ENCODE peak calls at places on chromosomes 4 and X, in five cellular contexts. S is AG04450, O is HFFc6, R is sigmoid colon, Y is B cell. I is an unnamed sample.

GRCh38 chr4:95232358-95233156 is 316.2 kb downstream of the UNC5C start:
- DNase-seq in Y (no peak), O (no peak), R (no peak), S (no peak), I (no peak)

GRCh38 chr4:40506066-40506465 is 123.6 kb downstream of the RBM47 start:
- DNase-seq in S (no peak), R (no peak), Y (no peak), O (no peak), I (no peak)

GRCh38 chr4:130985371-130985770 is 1889.4 kb downstream of the C4orf33 start:
- DNase-seq in O (no peak), R (no peak), Y (no peak), S (no peak), I (no peak)

GRCh38 chr4:128403586-128403985 is 116.0 kb upstream of the PGRMC2 start:
- DNase-seq in R (no peak), Y (no peak), O (no peak), S (no peak), I (no peak)

GRCh38 chrX:64850371-64851082 is 125.7 kb downstream of the ZC4H2 start:
- DNase-seq in O (no peak), S (no peak), Y (no peak), R (no peak), I (no peak)

GRCh38 chrX:30949554-30949953 is 60.5 kb upstream of the TAB3 start:
- DNase-seq in R (no peak), S (no peak), O (no peak), Y (no peak), I (no peak)

GRCh38 chrX:331145-331771 is 12.7 kb upstream of the GTPBP6 start:
- DNase-seq in R (peak; percentile 62), O (no peak), Y (peak; percentile 37), S (no peak), I (peak; percentile 40)

GRCh38 chr4:82519072-82519471 is 42.7 kb downstream of the TMEM150C start:
- DNase-seq in Y (no peak), R (no peak), O (no peak), S (no peak), I (no peak)

GRCh38 chrX:28058906-28059305 is 77.7 kb upstream of the DCAF8L1 start:
- DNase-seq in S (peak; percentile 1), Y (no peak), R (no peak), O (no peak), I (no peak)

GRCh38 chr4:174996079-174996478 is 77.9 kb downstream of the ADAM29 start:
- DNase-seq in S (no peak), R (no peak), O (no peak), Y (no peak), I (no peak)

GRCh38 chrX:118499295-118499694 is 3.7 kb downstream of the DOCK11 start:
- DNase-seq in R (no peak), O (no peak), Y (no peak), S (no peak), I (peak; percentile 33)

GRCh38 chr4:167885872-167886271 is 206.5 kb upstream of the ANXA10 start:
- DNase-seq in R (no peak), O (no peak), Y (no peak), S (no peak), I (no peak)

GRCh38 chr4:2482693-2483092 is 13.8 kb downstream of the RNF4 start:
- DNase-seq in S (no peak), O (peak; percentile 20), R (no peak), Y (no peak), I (no peak)

GRCh38 chr4:153318696-153319320 is 25.7 kb upstream of the MND1 start:
- DNase-seq in S (no peak), Y (no peak), R (no peak), O (peak; percentile 37), I (peak; percentile 17)

GRCh38 chrX:109632906-109633504 is 8.0 kb upstream of the KCNE5 start:
- DNase-seq in Y (no peak), O (peak; percentile 15), R (no peak), S (no peak), I (peak; percentile 40)

GRCh38 chr4:74408639-74409038 is 36.3 kb upstream of the AREG start:
- DNase-seq in S (no peak), Y (no peak), R (no peak), O (peak; percentile 36), I (no peak)

GRCh38 chr4:84403656-84404055 is 95.4 kb downstream of the NKX6-1 start:
- DNase-seq in S (no peak), Y (no peak), R (no peak), O (no peak), I (no peak)

GRCh38 chrX:10534611-10535010 is 85.8 kb downstream of the MID1 start:
- DNase-seq in O (no peak), R (no peak), Y (no peak), S (no peak), I (no peak)

GRCh38 chr4:74878323-74878722 is 54.6 kb upstream of the PARM1 start:
- DNase-seq in O (no peak), S (no peak), Y (no peak), R (no peak), I (no peak)

GRCh38 chr4:8699063-8699385 is 106.5 kb downstream of the CPZ start:
- DNase-seq in Y (no peak), O (no peak), S (no peak), R (no peak), I (no peak)

GRCh38 chr4:45033676-45034410 is 307.5 kb upstream of the GNPDA2 start:
- DNase-seq in O (no peak), S (no peak), R (no peak), Y (no peak), I (peak; percentile 10)

GRCh38 chrX:103446665-103447302 is 70.4 kb downstream of the BEX3 start:
- DNase-seq in R (no peak), O (peak; percentile 54), Y (no peak), S (no peak), I (no peak)

GRCh38 chr4:39698424-39699009 is 581 bp downstream of the UBE2K start:
- DNase-seq in Y (peak; percentile 44), O (no peak), S (no peak), R (peak; percentile 72), I (peak; percentile 71)

GRCh38 chr4:74114234-74114633 is 15.2 kb upstream of the CXCL2 start:
- DNase-seq in Y (no peak), S (peak; percentile 16), R (no peak), O (peak; percentile 92), I (no peak)

GRCh38 chr4:13783800-13784411 is 156.4 kb upstream of the BOD1L1 start:
- DNase-seq in R (no peak), Y (no peak), O (no peak), S (no peak), I (peak; percentile 6)

GRCh38 chr4:147927377-147928137 is 195.7 kb downstream of the ARHGAP10 start:
- DNase-seq in S (no peak), O (peak; percentile 60), R (peak; percentile 73), Y (no peak), I (no peak)

GRCh38 chrX:151983186-151983585 is 8.7 kb upstream of the GABRE start:
- DNase-seq in S (no peak), R (no peak), Y (no peak), O (peak; percentile 1), I (no peak)

GRCh38 chrX:1661048-1661921 is 46.4 kb downstream of the ASMT start:
- DNase-seq in Y (peak; percentile 89), S (no peak), O (no peak), R (no peak), I (peak; percentile 17)

GRCh38 chr4:78747328-78747946 is 28.7 kb upstream of the BMP2K start:
- DNase-seq in S (peak; percentile 64), R (no peak), Y (no peak), O (peak; percentile 51), I (no peak)

DNA sequence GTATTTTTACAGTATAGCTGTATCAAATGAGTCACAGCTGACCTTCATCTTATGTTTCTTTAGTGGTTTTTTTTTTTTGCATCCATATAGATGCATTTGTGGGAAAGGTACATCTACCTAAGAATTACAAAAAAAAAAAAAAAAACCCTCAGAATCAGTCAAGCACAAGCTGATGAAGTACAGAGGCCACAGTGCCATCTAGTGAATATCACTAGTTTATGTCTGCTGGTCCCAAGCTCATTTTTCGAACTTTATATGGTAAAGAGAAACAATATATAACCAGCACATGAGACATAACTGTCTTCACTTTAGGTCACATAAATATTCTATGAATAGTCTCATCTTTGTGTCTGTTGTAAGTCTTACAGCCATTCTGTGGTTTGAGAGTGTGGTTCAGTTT is 220.1 kb downstream of the DLG3 start:
- DNase-seq in O (peak; percentile 7), R (no peak), S (no peak), Y (no peak), I (no peak)
- TF ChIP-seq CTCF in O (peak; percentile 64), R (no peak), S (peak; percentile 44), Y (no peak), I (peak; percentile 20)

DNA sequence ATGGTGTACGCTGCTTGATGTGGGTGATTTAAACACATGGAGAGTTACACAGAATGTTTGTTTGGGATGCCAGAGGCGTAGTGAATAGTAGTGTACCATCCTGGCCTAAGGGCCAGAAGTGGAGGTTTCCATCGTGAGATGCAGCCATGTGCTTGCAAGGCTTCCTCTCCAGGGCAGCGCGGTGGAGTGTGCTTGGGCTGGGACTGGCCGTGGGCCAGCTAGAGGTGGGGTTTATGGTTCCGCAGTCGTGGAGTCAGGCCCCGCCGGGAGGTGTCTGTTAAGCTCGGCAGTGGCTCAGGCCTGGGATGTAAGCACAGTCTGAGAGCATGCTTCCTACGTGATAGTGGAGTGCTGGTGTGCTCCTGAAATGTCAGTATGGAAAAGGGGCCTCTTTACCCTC is 14.1 kb downstream of the STOX2 start:
- DNase-seq in O (no peak), R (no peak), Y (no peak), S (no peak), I (no peak)
- TF ChIP-seq CTCF in O (no peak), R (no peak), Y (no peak), S (no peak), I (no peak)

GRCh38 chrX:16445166-16445752 is 204.7 kb upstream of the S100G start:
- DNase-seq in R (no peak), S (no peak), O (peak; percentile 3), Y (peak; percentile 46), I (peak; percentile 49)
- TF ChIP-seq CTCF in R (peak; percentile 11), S (peak; percentile 60), O (peak; percentile 76), Y (peak; percentile 72), I (peak; percentile 67)

GRCh38 chr4:138062929-138063328 is 179.2 kb downstream of the SLC7A11 start:
- DNase-seq in S (peak; percentile 46), R (no peak), O (peak; percentile 28), Y (no peak), I (no peak)
- TF ChIP-seq CTCF in S (peak; percentile 50), R (no peak), O (peak; percentile 48), Y (no peak), I (no peak)

GRCh38 chrX:29471829-29472228 is 743.5 kb upstream of the MAGEB2 start:
- DNase-seq in Y (no peak), O (no peak), R (no peak), S (no peak), I (no peak)

GRCh38 chrX:29470029-29470428 is 745.3 kb upstream of the MAGEB2 start:
- DNase-seq in O (peak; percentile 1), Y (no peak), R (no peak), S (peak; percentile 29), I (no peak)

GRCh38 chrX:29466441-29466840 is 748.9 kb upstream of the MAGEB2 start:
- DNase-seq in S (no peak), Y (no peak), O (no peak), R (no peak), I (no peak)

DNA sequence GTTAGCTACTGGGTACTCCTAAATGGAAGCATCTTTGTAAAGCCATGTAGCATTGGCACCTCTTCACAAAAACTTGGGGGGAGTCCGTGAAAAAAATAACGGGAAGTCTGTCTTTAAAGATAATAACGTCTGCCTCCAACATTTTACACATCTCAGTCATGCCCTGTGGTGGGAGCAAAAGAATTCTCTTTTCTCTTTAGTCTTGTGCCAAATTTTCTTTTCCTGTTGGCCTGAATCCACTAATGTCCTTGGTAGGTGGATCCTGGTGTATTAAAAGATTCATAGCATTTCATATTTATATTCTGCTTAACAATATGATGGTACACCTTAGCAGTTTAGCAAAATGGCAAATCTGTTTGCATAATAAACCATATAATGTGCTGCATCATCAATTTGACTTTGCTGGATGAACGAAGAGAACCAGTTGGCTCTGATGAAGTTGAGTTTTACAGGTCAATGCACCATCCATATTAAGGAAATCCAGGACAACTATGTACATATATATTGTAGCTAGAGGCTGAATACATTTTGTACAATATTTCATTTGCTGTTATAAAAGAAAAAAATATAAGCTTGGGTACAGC is 746.4 kb upstream of the MAGEB2 start:
- DNase-seq in R (no peak), O (no peak), Y (no peak), S (no peak), I (no peak)
- TF ChIP-seq CTCF in R (no peak), O (no peak), Y (no peak), S (no peak), I (no peak)